ENCODE peak calls at places on chromosomes 13 and 19, in seven cellular contexts. One of them, this sample, is unnamed.

GRCh38 chr19:33403973-33404304 is 30.4 kb downstream of the CEBPG start:
- DNase-seq in stimulated activated CD4-positive, alpha-beta T cell treated with anti-CD3 and anti-CD28 coated beads, Interleukin-2, amount 100 ng/mL, for 48 hours: no peak
- DNase-seq in stimulated activated CD8-positive, alpha-beta memory T cell treated with anti-CD3 and anti-CD28 coated beads, Interleukin-2, amount 100 ng/mL, for 48 hours: no peak
- DNase-seq in GM23248: no peak
- DNase-seq in GM03348: no peak
- DNase-seq in mucosa of gallbladder: no peak
- DNase-seq in CD4-positive, alpha-beta memory T cell: no peak
- DNase-seq in this sample: no peak

GRCh38 chr19:16037424-16038195 is 38.7 kb upstream of the TPM4 start:
- DNase-seq in CD4-positive, alpha-beta memory T cell: no peak
- DNase-seq in GM23248: no peak
- DNase-seq in stimulated activated CD4-positive, alpha-beta T cell treated with anti-CD3 and anti-CD28 coated beads, Interleukin-2, amount 100 ng/mL, for 48 hours: no peak
- DNase-seq in stimulated activated CD8-positive, alpha-beta memory T cell treated with anti-CD3 and anti-CD28 coated beads, Interleukin-2, amount 100 ng/mL, for 48 hours: no peak
- DNase-seq in GM03348: peak
- DNase-seq in mucosa of gallbladder: no peak
- DNase-seq in this sample: no peak

GRCh38 chr13:110499621-110500281 is 61.8 kb downstream of the RAB20 start:
- DNase-seq in GM03348: peak
- DNase-seq in mucosa of gallbladder: no peak
- DNase-seq in stimulated activated CD8-positive, alpha-beta memory T cell treated with anti-CD3 and anti-CD28 coated beads, Interleukin-2, amount 100 ng/mL, for 48 hours: no peak
- DNase-seq in GM23248: no peak
- DNase-seq in CD4-positive, alpha-beta memory T cell: no peak
- DNase-seq in stimulated activated CD4-positive, alpha-beta T cell treated with anti-CD3 and anti-CD28 coated beads, Interleukin-2, amount 100 ng/mL, for 48 hours: no peak
- DNase-seq in this sample: no peak

GRCh38 chr19:6161271-6161850 is 25.9 kb downstream of the ACSBG2 start:
- DNase-seq in stimulated activated CD8-positive, alpha-beta memory T cell treated with anti-CD3 and anti-CD28 coated beads, Interleukin-2, amount 100 ng/mL, for 48 hours: peak
- DNase-seq in GM03348: no peak
- DNase-seq in mucosa of gallbladder: peak
- DNase-seq in stimulated activated CD4-positive, alpha-beta T cell treated with anti-CD3 and anti-CD28 coated beads, Interleukin-2, amount 100 ng/mL, for 48 hours: no peak
- DNase-seq in CD4-positive, alpha-beta memory T cell: peak
- DNase-seq in GM23248: peak
- DNase-seq in this sample: peak

GRCh38 chr13:98775844-98776598 is 23.5 kb upstream of the SLC15A1 start:
- DNase-seq in GM03348: peak
- DNase-seq in CD4-positive, alpha-beta memory T cell: no peak
- DNase-seq in stimulated activated CD4-positive, alpha-beta T cell treated with anti-CD3 and anti-CD28 coated beads, Interleukin-2, amount 100 ng/mL, for 48 hours: no peak
- DNase-seq in mucosa of gallbladder: peak
- DNase-seq in stimulated activated CD8-positive, alpha-beta memory T cell treated with anti-CD3 and anti-CD28 coated beads, Interleukin-2, amount 100 ng/mL, for 48 hours: no peak
- DNase-seq in GM23248: peak
- DNase-seq in this sample: peak

GRCh38 chr19:3554254-3555083 is 2.9 kb downstream of the MFSD12 start:
- DNase-seq in mucosa of gallbladder: no peak
- DNase-seq in stimulated activated CD8-positive, alpha-beta memory T cell treated with anti-CD3 and anti-CD28 coated beads, Interleukin-2, amount 100 ng/mL, for 48 hours: no peak
- DNase-seq in GM23248: no peak
- DNase-seq in CD4-positive, alpha-beta memory T cell: peak
- DNase-seq in GM03348: no peak
- DNase-seq in stimulated activated CD4-positive, alpha-beta T cell treated with anti-CD3 and anti-CD28 coated beads, Interleukin-2, amount 100 ng/mL, for 48 hours: no peak
- DNase-seq in this sample: no peak

GRCh38 chr13:76953921-76954320 is 5.6 kb downstream of the ACOD1 start:
- DNase-seq in stimulated activated CD4-positive, alpha-beta T cell treated with anti-CD3 and anti-CD28 coated beads, Interleukin-2, amount 100 ng/mL, for 48 hours: no peak
- DNase-seq in GM03348: no peak
- DNase-seq in GM23248: no peak
- DNase-seq in CD4-positive, alpha-beta memory T cell: no peak
- DNase-seq in mucosa of gallbladder: no peak
- DNase-seq in stimulated activated CD8-positive, alpha-beta memory T cell treated with anti-CD3 and anti-CD28 coated beads, Interleukin-2, amount 100 ng/mL, for 48 hours: no peak
- DNase-seq in this sample: no peak

GRCh38 chr19:3670796-3671679 is 29.2 kb downstream of the PIP5K1C start:
- DNase-seq in GM23248: peak
- DNase-seq in GM03348: peak
- DNase-seq in CD4-positive, alpha-beta memory T cell: no peak
- DNase-seq in stimulated activated CD4-positive, alpha-beta T cell treated with anti-CD3 and anti-CD28 coated beads, Interleukin-2, amount 100 ng/mL, for 48 hours: no peak
- DNase-seq in stimulated activated CD8-positive, alpha-beta memory T cell treated with anti-CD3 and anti-CD28 coated beads, Interleukin-2, amount 100 ng/mL, for 48 hours: peak
- DNase-seq in mucosa of gallbladder: peak
- DNase-seq in this sample: peak

GRCh38 chr19:13492128-13492527 is 14.2 kb downstream of the CACNA1A start:
- DNase-seq in GM23248: peak
- DNase-seq in CD4-positive, alpha-beta memory T cell: no peak
- DNase-seq in GM03348: peak
- DNase-seq in mucosa of gallbladder: no peak
- DNase-seq in stimulated activated CD4-positive, alpha-beta T cell treated with anti-CD3 and anti-CD28 coated beads, Interleukin-2, amount 100 ng/mL, for 48 hours: no peak
- DNase-seq in stimulated activated CD8-positive, alpha-beta memory T cell treated with anti-CD3 and anti-CD28 coated beads, Interleukin-2, amount 100 ng/mL, for 48 hours: no peak
- DNase-seq in this sample: no peak

GRCh38 chr19:51094696-51095279 is 12.1 kb upstream of the KLK14 start:
- DNase-seq in GM03348: peak
- DNase-seq in GM23248: peak
- DNase-seq in mucosa of gallbladder: no peak
- DNase-seq in CD4-positive, alpha-beta memory T cell: no peak
- DNase-seq in stimulated activated CD8-positive, alpha-beta memory T cell treated with anti-CD3 and anti-CD28 coated beads, Interleukin-2, amount 100 ng/mL, for 48 hours: no peak
- DNase-seq in stimulated activated CD4-positive, alpha-beta T cell treated with anti-CD3 and anti-CD28 coated beads, Interleukin-2, amount 100 ng/mL, for 48 hours: peak
- DNase-seq in this sample: no peak

GRCh38 chr19:41886761-41887710 is 4.1 kb downstream of the ARHGEF1 start:
- DNase-seq in CD4-positive, alpha-beta memory T cell: peak
- DNase-seq in stimulated activated CD4-positive, alpha-beta T cell treated with anti-CD3 and anti-CD28 coated beads, Interleukin-2, amount 100 ng/mL, for 48 hours: no peak
- DNase-seq in mucosa of gallbladder: peak
- DNase-seq in stimulated activated CD8-positive, alpha-beta memory T cell treated with anti-CD3 and anti-CD28 coated beads, Interleukin-2, amount 100 ng/mL, for 48 hours: no peak
- DNase-seq in GM03348: no peak
- DNase-seq in GM23248: no peak
- DNase-seq in this sample: peak

GRCh38 chr19:42060117-42060516 is 9.9 kb downstream of the GRIK5 start:
- DNase-seq in stimulated activated CD4-positive, alpha-beta T cell treated with anti-CD3 and anti-CD28 coated beads, Interleukin-2, amount 100 ng/mL, for 48 hours: no peak
- DNase-seq in mucosa of gallbladder: no peak
- DNase-seq in GM03348: no peak
- DNase-seq in stimulated activated CD8-positive, alpha-beta memory T cell treated with anti-CD3 and anti-CD28 coated beads, Interleukin-2, amount 100 ng/mL, for 48 hours: no peak
- DNase-seq in CD4-positive, alpha-beta memory T cell: no peak
- DNase-seq in GM23248: no peak
- DNase-seq in this sample: no peak

GRCh38 chr13:113118328-113119021 is 4.1 kb upstream of the F10 start:
- DNase-seq in GM03348: no peak
- DNase-seq in stimulated activated CD4-positive, alpha-beta T cell treated with anti-CD3 and anti-CD28 coated beads, Interleukin-2, amount 100 ng/mL, for 48 hours: no peak
- DNase-seq in GM23248: no peak
- DNase-seq in stimulated activated CD8-positive, alpha-beta memory T cell treated with anti-CD3 and anti-CD28 coated beads, Interleukin-2, amount 100 ng/mL, for 48 hours: no peak
- DNase-seq in CD4-positive, alpha-beta memory T cell: no peak
- DNase-seq in mucosa of gallbladder: no peak
- DNase-seq in this sample: no peak

GRCh38 chr19:10979950-10980349 is 19.1 kb downstream of the SMARCA4 start:
- DNase-seq in GM23248: peak
- DNase-seq in GM03348: no peak
- DNase-seq in CD4-positive, alpha-beta memory T cell: peak
- DNase-seq in stimulated activated CD4-positive, alpha-beta T cell treated with anti-CD3 and anti-CD28 coated beads, Interleukin-2, amount 100 ng/mL, for 48 hours: no peak
- DNase-seq in stimulated activated CD8-positive, alpha-beta memory T cell treated with anti-CD3 and anti-CD28 coated beads, Interleukin-2, amount 100 ng/mL, for 48 hours: no peak
- DNase-seq in mucosa of gallbladder: no peak
- DNase-seq in this sample: peak

GRCh38 chr19:44609219-44609618 is 4.1 kb upstream of the IGSF23 start:
- DNase-seq in mucosa of gallbladder: no peak
- DNase-seq in stimulated activated CD8-positive, alpha-beta memory T cell treated with anti-CD3 and anti-CD28 coated beads, Interleukin-2, amount 100 ng/mL, for 48 hours: no peak
- DNase-seq in CD4-positive, alpha-beta memory T cell: no peak
- DNase-seq in GM03348: no peak
- DNase-seq in stimulated activated CD4-positive, alpha-beta T cell treated with anti-CD3 and anti-CD28 coated beads, Interleukin-2, amount 100 ng/mL, for 48 hours: no peak
- DNase-seq in GM23248: peak
- DNase-seq in this sample: no peak

GRCh38 chr13:50467156-50467814 is 376.2 kb downstream of the DLEU7 start:
- DNase-seq in stimulated activated CD4-positive, alpha-beta T cell treated with anti-CD3 and anti-CD28 coated beads, Interleukin-2, amount 100 ng/mL, for 48 hours: no peak
- DNase-seq in CD4-positive, alpha-beta memory T cell: no peak
- DNase-seq in GM23248: peak
- DNase-seq in mucosa of gallbladder: no peak
- DNase-seq in GM03348: no peak
- DNase-seq in stimulated activated CD8-positive, alpha-beta memory T cell treated with anti-CD3 and anti-CD28 coated beads, Interleukin-2, amount 100 ng/mL, for 48 hours: no peak
- DNase-seq in this sample: no peak

GRCh38 chr13:21147827-21148226 is 28.5 kb downstream of the SKA3 start:
- DNase-seq in GM03348: no peak
- DNase-seq in mucosa of gallbladder: no peak
- DNase-seq in stimulated activated CD8-positive, alpha-beta memory T cell treated with anti-CD3 and anti-CD28 coated beads, Interleukin-2, amount 100 ng/mL, for 48 hours: no peak
- DNase-seq in CD4-positive, alpha-beta memory T cell: no peak
- DNase-seq in stimulated activated CD4-positive, alpha-beta T cell treated with anti-CD3 and anti-CD28 coated beads, Interleukin-2, amount 100 ng/mL, for 48 hours: no peak
- DNase-seq in GM23248: no peak
- DNase-seq in this sample: no peak

GRCh38 chr13:47672982-47673670 is 327.9 kb downstream of the SUCLA2 start:
- DNase-seq in GM23248: peak
- DNase-seq in GM03348: peak
- DNase-seq in mucosa of gallbladder: no peak
- DNase-seq in CD4-positive, alpha-beta memory T cell: no peak
- DNase-seq in stimulated activated CD8-positive, alpha-beta memory T cell treated with anti-CD3 and anti-CD28 coated beads, Interleukin-2, amount 100 ng/mL, for 48 hours: no peak
- DNase-seq in stimulated activated CD4-positive, alpha-beta T cell treated with anti-CD3 and anti-CD28 coated beads, Interleukin-2, amount 100 ng/mL, for 48 hours: no peak
- DNase-seq in this sample: no peak

GRCh38 chr13:49711218-49711863 is 20.1 kb upstream of the EBPL start:
- DNase-seq in GM23248: peak
- DNase-seq in CD4-positive, alpha-beta memory T cell: no peak
- DNase-seq in stimulated activated CD4-positive, alpha-beta T cell treated with anti-CD3 and anti-CD28 coated beads, Interleukin-2, amount 100 ng/mL, for 48 hours: no peak
- DNase-seq in mucosa of gallbladder: no peak
- DNase-seq in GM03348: no peak
- DNase-seq in stimulated activated CD8-positive, alpha-beta memory T cell treated with anti-CD3 and anti-CD28 coated beads, Interleukin-2, amount 100 ng/mL, for 48 hours: no peak
- DNase-seq in this sample: no peak

GRCh38 chr13:113886561-113887112 is 22.8 kb upstream of the GAS6 start:
- DNase-seq in CD4-positive, alpha-beta memory T cell: no peak
- DNase-seq in GM23248: no peak
- DNase-seq in stimulated activated CD4-positive, alpha-beta T cell treated with anti-CD3 and anti-CD28 coated beads, Interleukin-2, amount 100 ng/mL, for 48 hours: no peak
- DNase-seq in mucosa of gallbladder: no peak
- DNase-seq in GM03348: no peak
- DNase-seq in stimulated activated CD8-positive, alpha-beta memory T cell treated with anti-CD3 and anti-CD28 coated beads, Interleukin-2, amount 100 ng/mL, for 48 hours: no peak
- DNase-seq in this sample: no peak

GRCh38 chr13:106390360-106390759 is 145.1 kb downstream of the EFNB2 start:
- DNase-seq in GM23248: no peak
- DNase-seq in mucosa of gallbladder: no peak
- DNase-seq in stimulated activated CD4-positive, alpha-beta T cell treated with anti-CD3 and anti-CD28 coated beads, Interleukin-2, amount 100 ng/mL, for 48 hours: no peak
- DNase-seq in GM03348: no peak
- DNase-seq in stimulated activated CD8-positive, alpha-beta memory T cell treated with anti-CD3 and anti-CD28 coated beads, Interleukin-2, amount 100 ng/mL, for 48 hours: no peak
- DNase-seq in CD4-positive, alpha-beta memory T cell: no peak
- DNase-seq in this sample: no peak

GRCh38 chr13:66210677-66211076 is 1019.5 kb downstream of the PCDH9 start:
- DNase-seq in GM03348: peak
- DNase-seq in stimulated activated CD8-positive, alpha-beta memory T cell treated with anti-CD3 and anti-CD28 coated beads, Interleukin-2, amount 100 ng/mL, for 48 hours: no peak
- DNase-seq in GM23248: peak
- DNase-seq in CD4-positive, alpha-beta memory T cell: no peak
- DNase-seq in stimulated activated CD4-positive, alpha-beta T cell treated with anti-CD3 and anti-CD28 coated beads, Interleukin-2, amount 100 ng/mL, for 48 hours: no peak
- DNase-seq in mucosa of gallbladder: no peak
- DNase-seq in this sample: no peak

GRCh38 chr13:47038196-47038595 is 141.3 kb upstream of the HTR2A start:
- DNase-seq in mucosa of gallbladder: no peak
- DNase-seq in GM03348: no peak
- DNase-seq in stimulated activated CD8-positive, alpha-beta memory T cell treated with anti-CD3 and anti-CD28 coated beads, Interleukin-2, amount 100 ng/mL, for 48 hours: no peak
- DNase-seq in CD4-positive, alpha-beta memory T cell: no peak
- DNase-seq in stimulated activated CD4-positive, alpha-beta T cell treated with anti-CD3 and anti-CD28 coated beads, Interleukin-2, amount 100 ng/mL, for 48 hours: no peak
- DNase-seq in GM23248: peak
- DNase-seq in this sample: no peak

GRCh38 chr13:109691689-109692088 is 94.7 kb downstream of the IRS2 start:
- DNase-seq in stimulated activated CD8-positive, alpha-beta memory T cell treated with anti-CD3 and anti-CD28 coated beads, Interleukin-2, amount 100 ng/mL, for 48 hours: no peak
- DNase-seq in CD4-positive, alpha-beta memory T cell: no peak
- DNase-seq in stimulated activated CD4-positive, alpha-beta T cell treated with anti-CD3 and anti-CD28 coated beads, Interleukin-2, amount 100 ng/mL, for 48 hours: no peak
- DNase-seq in mucosa of gallbladder: no peak
- DNase-seq in GM23248: no peak
- DNase-seq in GM03348: no peak
- DNase-seq in this sample: no peak

GRCh38 chr19:5975388-5975728 is 2.6 kb downstream of the RANBP3 start:
- DNase-seq in GM23248: no peak
- DNase-seq in GM03348: no peak
- DNase-seq in CD4-positive, alpha-beta memory T cell: no peak
- DNase-seq in mucosa of gallbladder: no peak
- DNase-seq in stimulated activated CD4-positive, alpha-beta T cell treated with anti-CD3 and anti-CD28 coated beads, Interleukin-2, amount 100 ng/mL, for 48 hours: no peak
- DNase-seq in stimulated activated CD8-positive, alpha-beta memory T cell treated with anti-CD3 and anti-CD28 coated beads, Interleukin-2, amount 100 ng/mL, for 48 hours: no peak
- DNase-seq in this sample: no peak

GRCh38 chr13:25581351-25581750 is 209.6 kb downstream of the ATP8A2 start:
- DNase-seq in stimulated activated CD4-positive, alpha-beta T cell treated with anti-CD3 and anti-CD28 coated beads, Interleukin-2, amount 100 ng/mL, for 48 hours: no peak
- DNase-seq in mucosa of gallbladder: no peak
- DNase-seq in GM03348: no peak
- DNase-seq in stimulated activated CD8-positive, alpha-beta memory T cell treated with anti-CD3 and anti-CD28 coated beads, Interleukin-2, amount 100 ng/mL, for 48 hours: no peak
- DNase-seq in GM23248: no peak
- DNase-seq in CD4-positive, alpha-beta memory T cell: no peak
- DNase-seq in this sample: no peak

This sample was measured in transverse colon.